ENCODE peak calls at places on chromosomes 3 and 15, in eight cellular contexts. G is GM12865; O is stimulated activated naive CD4-positive, alpha-beta T cell; D is tibial artery; B is fibroblast of pulmonary artery; E is hepatic stellate cell; A is spleen; J is BE2C. H is an unnamed sample.

GRCh38 chr3:143885803-143886427 is 37.6 kb upstream of the SLC9A9 start:
- DNase-seq in O (peak), E (peak), J (peak), A (no peak), D (no peak), G (peak), B (peak), H (peak)

GRCh38 chr15:23855947-23856346 is 168.8 kb upstream of the NDN start:
- DNase-seq in J (no peak), G (no peak), E (no peak), A (no peak), B (no peak), O (no peak), D (no peak), H (no peak)

GRCh38 chr3:12405432-12406272 is 78.6 kb upstream of the TSEN2 start:
- DNase-seq in J (peak), G (no peak), B (peak), D (peak), A (peak), E (peak), O (no peak), H (no peak)

GRCh38 chr3:128144512-128144911 is 8.8 kb upstream of the EEFSEC start:
- DNase-seq in B (no peak), J (no peak), O (no peak), A (no peak), G (no peak), E (no peak), D (no peak), H (no peak)

GRCh38 chr15:81754078-81754477 is 291.7 kb downstream of the MEX3B start:
- DNase-seq in G (no peak), A (no peak), O (no peak), B (no peak), D (no peak), E (no peak), J (no peak), H (no peak)

GRCh38 chr3:188188911-188189310 is 35.0 kb downstream of the LPP start:
- DNase-seq in A (no peak), G (no peak), O (no peak), D (no peak), J (no peak), E (no peak), B (no peak), H (no peak)

GRCh38 chr3:177371903-177372302 is 174.6 kb upstream of the TBL1XR1 start:
- DNase-seq in G (no peak), D (no peak), O (no peak), E (no peak), J (no peak), B (no peak), A (no peak), H (no peak)

GRCh38 chr15:88701561-88702095 is 62.8 kb downstream of the ISG20 start:
- DNase-seq in G (peak), D (peak), O (no peak), E (no peak), B (peak), J (no peak), A (no peak), H (no peak)

GRCh38 chr15:32982001-32982400 is 212.5 kb downstream of the FMN1 start:
- DNase-seq in A (no peak), O (no peak), D (no peak), G (no peak), J (no peak), E (no peak), B (no peak), H (no peak)

GRCh38 chr15:42053010-42053409 is 32.2 kb upstream of the PLA2G4E start:
- DNase-seq in J (no peak), A (no peak), O (no peak), G (no peak), D (no peak), B (no peak), E (no peak), H (no peak)

GRCh38 chr3:9102240-9102841 is 139.1 kb upstream of the RAD18 start:
- DNase-seq in E (no peak), B (no peak), A (no peak), D (no peak), J (peak), O (no peak), G (no peak), H (no peak)

GRCh38 chr3:120791958-120792357 is 49.4 kb downstream of the GTF2E1 start:
- DNase-seq in D (no peak), J (no peak), G (no peak), B (peak), E (peak), O (no peak), A (no peak), H (no peak)

GRCh38 chr3:127865941-127866340 is 43.6 kb upstream of the MGLL start:
- DNase-seq in B (peak), O (no peak), J (no peak), E (peak), A (no peak), G (no peak), D (no peak), H (no peak)

GRCh38 chr3:147130461-147130860 is 275.9 kb downstream of the ZIC4 start:
- DNase-seq in O (no peak), E (no peak), B (peak), J (no peak), G (no peak), A (no peak), D (no peak), H (no peak)

GRCh38 chr3:137222736-137223135 is 265.0 kb downstream of the IL20RB start:
- DNase-seq in B (no peak), G (no peak), A (no peak), D (no peak), O (no peak), J (no peak), E (no peak), H (no peak)

GRCh38 chr15:54605556-54605955 is 591.2 kb downstream of the RSL24D1 start:
- DNase-seq in O (no peak), E (no peak), J (no peak), A (no peak), B (no peak), G (no peak), D (no peak), H (no peak)

GRCh38 chr15:48250640-48251076 is 44.6 kb downstream of the SLC12A1 start:
- DNase-seq in A (no peak), B (peak), J (peak), O (no peak), E (peak), G (peak), D (no peak), H (peak)

GRCh38 chr3:147184794-147185193 is 221.5 kb downstream of the ZIC4 start:
- DNase-seq in A (no peak), G (no peak), O (no peak), E (no peak), D (no peak), J (no peak), B (no peak), H (no peak)

GRCh38 chr3:123422457-123422856 is 26.4 kb downstream of the ADCY5 start:
- DNase-seq in A (no peak), D (no peak), E (no peak), J (no peak), B (no peak), G (no peak), O (no peak), H (no peak)

GRCh38 chr3:124772081-124772831 is 42.0 kb downstream of the UMPS start:
- DNase-seq in G (no peak), O (no peak), A (peak), B (peak), D (no peak), E (peak), J (peak), H (peak)

GRCh38 chr3:33398410-33398809 is 41.8 kb downstream of the UBP1 start:
- DNase-seq in E (no peak), O (no peak), B (no peak), A (no peak), J (no peak), D (no peak), G (no peak), H (no peak)

GRCh38 chr15:29805043-29805707 is 17.1 kb downstream of the TJP1 start:
- DNase-seq in E (peak), D (no peak), B (peak), A (no peak), J (no peak), O (no peak), G (no peak), H (peak)

GRCh38 chr15:90191795-90192494 is 9.2 kb upstream of the SEMA4B start:
- DNase-seq in A (peak), J (peak), D (peak), B (peak), O (peak), E (no peak), G (peak), H (peak)